ENCODE peak calls at places on chromosomes 12 and 14, in five cellular contexts. A is tibial nerve, O is HCT116, Z is A549, C is esophagus squamous epithelium. M is an unnamed sample. For H3K4me1, the result is how much of the 10 kb centered on the place peaks cover.

GRCh38 chr14:28308727-28309126 is 457.9 kb upstream of the FOXG1 start:
- DNase-seq in A (no peak), O (no peak), C (no peak), Z (peak), M (no peak)

GRCh38 chr12:24551368-24551767 is 397.5 kb downstream of the BCAT1 start:
- DNase-seq in A (no peak), O (no peak), C (no peak), Z (no peak), M (no peak)

GRCh38 chr12:129901256-129901655 is 2.6 kb downstream of the TMEM132D start:
- DNase-seq in O (no peak), Z (no peak), A (no peak), C (no peak), M (no peak)

GRCh38 chr12:112977641-112978040 is 678 bp upstream of the OAS2 start:
- DNase-seq in A (no peak), C (no peak), Z (no peak), O (no peak), M (no peak)

GRCh38 chr14:22387776-22388241 is 201.2 kb downstream of the DAD1 start:
- DNase-seq in C (no peak), O (no peak), A (no peak), Z (no peak), M (no peak)

GRCh38 chr12:75747572-75747995 is 236.2 kb upstream of the KRR1 start:
- DNase-seq in A (no peak), O (no peak), Z (no peak), C (no peak), M (no peak)

GRCh38 chr12:95790025-95790911 is at the start of gene NTN4:
- DNase-seq in C (no peak), O (no peak), Z (peak), A (peak), M (peak)

GRCh38 chr12:103774977-103775560 is 66.0 kb downstream of the NT5DC3 start:
- DNase-seq in O (no peak), Z (no peak), C (no peak), A (no peak), M (peak)

GRCh38 chr14:105212541-105213305 is 31.6 kb upstream of the NUDT14 start:
- DNase-seq in C (no peak), A (no peak), O (no peak), Z (no peak), M (no peak)

GRCh38 chr14:51356381-51356780 is 116.3 kb downstream of the TMX1 start:
- DNase-seq in Z (no peak), A (no peak), C (no peak), O (no peak), M (no peak)

GRCh38 chr14:51357250-51357649 is 117.2 kb downstream of the TMX1 start:
- DNase-seq in A (no peak), O (no peak), C (no peak), Z (no peak), M (no peak)

GRCh38 chr14:51353901-51354300 is 113.9 kb downstream of the TMX1 start:
- DNase-seq in C (no peak), O (no peak), A (no peak), Z (no peak), M (no peak)

GRCh38 chr14:51351997-51352396 is 112.0 kb downstream of the TMX1 start:
- DNase-seq in C (no peak), A (no peak), O (no peak), Z (no peak), M (no peak)

DNA sequence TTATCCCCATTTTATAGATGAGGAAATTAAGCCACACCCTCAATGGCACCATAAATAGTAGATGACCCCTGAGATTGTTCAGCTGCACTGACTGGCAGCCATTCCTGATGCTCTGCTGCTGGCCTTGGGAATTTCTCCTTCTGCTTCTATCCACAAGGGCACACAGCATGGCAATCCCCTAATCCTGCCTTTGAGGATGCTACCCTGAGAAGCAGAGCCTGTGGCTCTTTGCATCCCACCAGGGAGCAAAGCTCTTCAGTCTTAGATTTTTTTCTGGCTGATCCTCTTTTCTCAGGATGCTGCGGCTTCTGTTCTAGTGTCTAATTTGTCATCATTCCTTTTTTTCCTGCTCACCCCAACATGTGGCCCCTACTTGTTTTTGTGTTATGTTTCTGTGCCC is 114.8 kb downstream of the TMX1 start:
- DNase-seq in C (no peak), A (no peak), O (no peak), Z (no peak), M (no peak)
- TF ChIP-seq POLR2A in C (no peak), A (no peak), O (no peak), Z (no peak), M (no peak)

DNA sequence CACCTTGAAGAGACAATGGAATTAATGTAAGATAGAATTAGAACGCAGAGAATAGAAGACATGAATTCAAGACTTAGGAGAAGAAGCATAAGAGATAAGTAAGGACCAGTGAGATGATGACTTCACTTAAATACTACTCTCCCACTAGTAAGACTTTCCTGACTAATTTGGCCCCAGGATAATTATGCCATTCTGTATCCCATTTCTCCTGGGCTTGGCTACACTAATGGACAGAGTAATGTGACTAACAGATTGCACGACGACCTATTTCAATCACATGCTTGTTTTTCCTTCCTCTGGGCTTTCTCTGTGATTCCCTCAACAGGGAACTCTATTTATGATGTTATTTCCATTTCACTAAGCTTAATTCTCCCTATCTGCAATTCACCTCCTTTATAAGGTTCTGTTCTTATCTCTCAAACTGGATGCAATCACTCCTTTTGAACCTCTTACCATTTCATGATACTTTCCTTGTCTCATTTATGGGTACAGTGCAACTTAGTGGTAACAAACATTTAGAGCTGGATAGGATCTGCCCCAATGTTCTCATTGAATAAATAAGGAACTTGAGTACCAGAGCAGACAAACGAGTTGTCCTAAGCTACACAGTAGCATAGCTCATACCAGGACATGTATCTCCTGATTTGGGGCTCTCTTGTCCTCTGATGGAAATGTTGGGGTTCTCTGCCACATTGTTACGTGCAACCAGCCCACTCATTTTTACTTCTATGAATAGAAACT is 102.7 kb downstream of the BTG1 start:
- DNase-seq in Z (no peak), O (no peak), A (no peak), C (no peak), M (no peak)
- H3K4me1 ChIP-seq in Z (under half), O (under half), A (under half), C (under half), M (under half)

DNA sequence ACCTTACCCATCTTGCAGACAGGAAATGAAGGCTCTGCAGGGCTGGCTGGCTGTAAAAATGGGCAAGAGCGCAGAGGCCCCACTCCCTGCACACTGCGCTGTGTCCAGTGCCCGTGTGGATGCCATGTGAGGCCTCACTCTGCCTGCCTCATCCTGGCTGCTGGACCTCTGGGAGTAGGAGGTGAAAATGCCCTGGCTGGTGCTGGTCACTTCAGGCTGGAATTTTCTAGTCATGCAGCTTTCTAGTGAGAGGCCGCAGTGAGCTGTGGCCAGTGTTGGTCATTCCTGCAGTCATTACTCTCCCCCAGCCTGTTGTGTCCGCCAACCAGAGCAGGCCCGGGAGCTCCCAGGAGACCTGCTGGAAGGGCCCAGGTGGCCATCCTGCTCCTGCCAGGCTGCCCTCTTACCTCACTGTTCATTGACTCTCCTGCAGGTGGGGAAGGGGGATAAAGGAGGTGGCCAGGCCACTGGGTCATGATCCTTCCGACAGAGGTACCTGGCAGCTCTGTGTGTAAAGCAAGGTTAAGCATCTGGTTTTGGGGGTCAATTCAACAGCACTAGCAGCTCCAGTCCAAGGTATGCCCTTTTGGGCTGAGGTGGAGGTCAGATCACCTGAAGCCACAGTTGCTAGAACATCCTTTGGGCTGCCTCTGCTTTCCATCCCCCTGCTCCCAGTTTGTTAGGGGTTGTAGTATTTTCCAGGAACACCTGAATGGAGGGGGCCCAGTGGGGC is 39.8 kb downstream of the SH2B3 start:
- DNase-seq in O (no peak), C (no peak), A (no peak), Z (no peak), M (peak)
- TF ChIP-seq POLR2A in O (no peak), C (no peak), A (no peak), Z (no peak), M (no peak)

GRCh38 chr12:123062682-123063426 is 82.4 kb downstream of the ARL6IP4 start:
- DNase-seq in C (no peak), A (no peak), Z (peak), O (peak), M (peak)
- H3K4me1 ChIP-seq in C (under half), A (half or more), Z (under half), O (under half), M (under half)

DNA sequence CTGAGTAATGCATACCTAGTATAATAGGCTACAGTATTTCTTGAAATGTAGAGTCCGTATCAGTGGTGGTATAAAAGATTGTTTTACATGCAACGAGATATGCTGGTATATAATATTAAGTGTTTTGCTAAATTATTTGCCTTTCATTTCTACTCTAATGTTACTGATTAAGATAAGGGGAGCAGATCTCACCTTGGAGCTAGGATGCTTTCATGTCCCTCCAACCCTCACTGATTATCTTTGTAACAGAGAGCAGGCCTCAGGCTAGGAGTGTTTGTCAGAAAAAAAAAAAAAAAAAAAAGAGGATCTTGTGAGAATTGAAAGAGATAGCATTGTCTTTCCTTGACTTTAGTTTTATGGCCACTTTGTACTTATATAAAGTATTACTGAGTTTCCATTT is 92.6 kb downstream of the PDE3A start:
- DNase-seq in O (no peak), A (no peak), C (no peak), Z (no peak), M (no peak)
- TF ChIP-seq POLR2A in O (no peak), A (no peak), C (no peak), Z (no peak), M (no peak)

DNA sequence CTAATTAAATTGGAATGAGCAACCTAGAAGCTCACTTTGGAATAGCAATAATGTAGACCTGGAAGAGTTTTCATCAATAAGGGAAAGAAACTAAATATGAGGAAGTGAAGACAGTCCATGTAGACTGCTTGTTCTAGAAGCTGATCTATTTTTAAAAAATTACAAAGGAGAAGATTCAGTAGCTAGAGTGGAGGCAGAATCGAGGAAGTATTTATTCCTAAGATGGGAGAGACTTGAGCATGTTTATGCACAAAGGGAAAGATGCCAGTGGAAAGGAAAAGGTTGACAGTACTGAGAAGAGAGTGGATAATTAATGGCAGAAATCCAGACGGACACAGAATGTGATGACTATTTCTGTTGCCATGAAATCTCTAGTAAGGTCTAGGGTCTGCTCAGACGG is 156.3 kb upstream of the PDE3A start:
- DNase-seq in Z (peak), O (no peak), C (no peak), A (no peak), M (no peak)
- H3K4me1 ChIP-seq in Z (under half), O (under half), C (under half), A (under half), M (under half)

GRCh38 chr14:49861581-49861922 is 9.0 kb upstream of the NEMF start:
- DNase-seq in Z (peak), O (no peak), A (peak), C (no peak), M (peak)
- TF ChIP-seq POLR2A in Z (peak), O (no peak), A (no peak), C (no peak), M (no peak)

DNA sequence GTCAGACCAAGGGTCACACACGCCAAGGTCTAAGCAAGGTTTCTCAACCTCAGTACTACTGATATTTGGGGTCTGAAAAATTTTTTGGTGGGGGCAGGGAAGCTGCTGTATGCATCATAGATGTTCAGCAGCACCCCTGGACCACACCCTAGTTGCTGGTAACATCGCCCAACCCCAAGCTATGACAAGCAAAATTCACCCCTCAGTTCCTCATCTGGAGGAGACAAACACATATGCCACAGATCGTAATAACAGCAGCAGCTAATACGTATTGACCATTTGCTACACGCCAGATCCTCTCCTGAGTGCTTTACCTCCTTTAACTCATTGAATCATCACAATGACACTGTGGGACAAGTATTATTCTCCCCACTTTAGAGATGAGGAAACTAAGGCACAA is 46.4 kb downstream of the ACTN1 start:
- DNase-seq in C (no peak), A (no peak), Z (no peak), O (no peak), M (no peak)
- H3K4me1 ChIP-seq in C (under half), A (under half), Z (half or more), O (under half), M (under half)

DNA sequence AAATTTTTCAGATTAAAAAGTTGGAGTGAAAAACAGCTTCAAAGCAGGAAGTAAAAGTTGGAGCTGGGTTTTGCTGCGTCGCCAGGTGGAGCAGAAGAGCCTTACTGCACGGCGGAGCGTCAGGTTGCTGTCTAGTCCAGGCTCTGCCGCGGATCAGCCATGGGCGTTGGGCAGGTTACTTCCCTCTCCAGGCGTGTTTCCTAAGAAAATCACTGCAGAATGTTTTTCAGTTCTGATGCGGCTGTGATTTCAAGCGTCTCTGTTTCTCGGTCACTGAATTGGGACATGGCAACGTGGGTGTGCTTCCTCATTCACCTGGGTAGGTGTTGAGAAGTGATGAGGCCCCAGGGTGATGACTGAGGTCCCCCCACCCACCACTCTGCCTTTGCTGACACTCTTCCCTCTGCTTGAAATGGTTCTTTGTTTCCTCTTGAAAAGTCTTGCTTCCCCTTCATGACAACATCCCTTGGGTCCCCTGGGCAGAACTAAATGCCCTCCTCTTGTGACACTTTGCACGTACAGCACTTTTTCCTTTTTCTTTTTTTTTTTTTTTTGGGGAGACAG is 7.6 kb downstream of the EVL start:
- DNase-seq in C (no peak), Z (no peak), O (peak), A (no peak), M (peak)
- TF ChIP-seq POLR2A in C (no peak), Z (no peak), O (no peak), A (no peak), M (no peak)

M was measured in body of pancreas.